ENCODE peak calls at places on chromosomes 11 and 22, in four cellular contexts. One of them, this sample, is unnamed.

GRCh38 chr22:38868286-38868721 is 3.7 kb downstream of the CBX6 start:
- DNase-seq in mammary epithelial cell: no peak
- DNase-seq in NB4: no peak
- DNase-seq in AG04449: no peak
- DNase-seq in this sample: no peak

GRCh38 chr22:31800065-31800464 is 46.2 kb downstream of the DEPDC5 start:
- DNase-seq in mammary epithelial cell: peak
- DNase-seq in AG04449: no peak
- DNase-seq in NB4: no peak
- DNase-seq in this sample: peak

GRCh38 chr11:69297225-69297925 is 3.4 kb downstream of the MYEOV start:
- DNase-seq in NB4: peak
- DNase-seq in AG04449: peak
- DNase-seq in mammary epithelial cell: peak
- DNase-seq in this sample: peak

GRCh38 chr11:47272706-47273105 is 2.8 kb downstream of the MADD start:
- DNase-seq in AG04449: no peak
- DNase-seq in mammary epithelial cell: no peak
- DNase-seq in NB4: peak
- DNase-seq in this sample: no peak

GRCh38 chr11:76694664-76695063 is 24.1 kb upstream of the LRRC32 start:
- DNase-seq in mammary epithelial cell: peak
- DNase-seq in NB4: no peak
- DNase-seq in AG04449: peak
- DNase-seq in this sample: no peak

GRCh38 chr22:35622132-35622913 is 5.2 kb upstream of the MB start:
- DNase-seq in NB4: no peak
- DNase-seq in mammary epithelial cell: no peak
- DNase-seq in AG04449: no peak
- DNase-seq in this sample: no peak

GRCh38 chr11:19160839-19161238 is 40.9 kb downstream of the CSRP3 start:
- DNase-seq in mammary epithelial cell: no peak
- DNase-seq in NB4: peak
- DNase-seq in AG04449: no peak
- DNase-seq in this sample: no peak

GRCh38 chr11:126354631-126355323 is 709 bp upstream of the ST3GAL4 start:
- DNase-seq in AG04449: no peak
- DNase-seq in NB4: peak
- DNase-seq in mammary epithelial cell: no peak
- DNase-seq in this sample: no peak

GRCh38 chr11:10688401-10688800 is 5.2 kb downstream of the IRAG1 start:
- DNase-seq in NB4: no peak
- DNase-seq in mammary epithelial cell: peak
- DNase-seq in AG04449: no peak
- DNase-seq in this sample: no peak
- TF ChIP-seq CTCF in NB4: peak
- TF ChIP-seq CTCF in mammary epithelial cell: peak
- TF ChIP-seq CTCF in AG04449: no peak
- TF ChIP-seq CTCF in this sample: peak

GRCh38 chr22:44521326-44521725 is 23.3 kb upstream of the RTL6 start:
- DNase-seq in NB4: no peak
- DNase-seq in mammary epithelial cell: no peak
- DNase-seq in AG04449: no peak
- DNase-seq in this sample: no peak

GRCh38 chr22:44523981-44524759 is 26.1 kb upstream of the RTL6 start:
- DNase-seq in NB4: no peak
- DNase-seq in mammary epithelial cell: no peak
- DNase-seq in AG04449: peak
- DNase-seq in this sample: peak

GRCh38 chr22:44524806-44525205 is 26.8 kb upstream of the RTL6 start:
- DNase-seq in mammary epithelial cell: no peak
- DNase-seq in AG04449: no peak
- DNase-seq in NB4: no peak
- DNase-seq in this sample: no peak

GRCh38 chr22:44520695-44521094 is 22.7 kb upstream of the RTL6 start:
- DNase-seq in mammary epithelial cell: no peak
- DNase-seq in NB4: no peak
- DNase-seq in AG04449: no peak
- DNase-seq in this sample: no peak

GRCh38 chr22:44522526-44523170 is 24.6 kb upstream of the RTL6 start:
- DNase-seq in NB4: no peak
- DNase-seq in mammary epithelial cell: no peak
- DNase-seq in AG04449: no peak
- DNase-seq in this sample: no peak
- H3K4me3 ChIP-seq in NB4: no peak
- H3K4me3 ChIP-seq in mammary epithelial cell: no peak
- H3K4me3 ChIP-seq in AG04449: no peak
- H3K4me3 ChIP-seq in this sample: no peak

GRCh38 chr11:65530157-65530496 is 5.2 kb downstream of the SCYL1 start:
- DNase-seq in NB4: peak
- DNase-seq in AG04449: no peak
- DNase-seq in mammary epithelial cell: no peak
- DNase-seq in this sample: no peak
- TF ChIP-seq CTCF in NB4: peak
- TF ChIP-seq CTCF in AG04449: peak
- TF ChIP-seq CTCF in mammary epithelial cell: peak
- TF ChIP-seq CTCF in this sample: peak

DNA sequence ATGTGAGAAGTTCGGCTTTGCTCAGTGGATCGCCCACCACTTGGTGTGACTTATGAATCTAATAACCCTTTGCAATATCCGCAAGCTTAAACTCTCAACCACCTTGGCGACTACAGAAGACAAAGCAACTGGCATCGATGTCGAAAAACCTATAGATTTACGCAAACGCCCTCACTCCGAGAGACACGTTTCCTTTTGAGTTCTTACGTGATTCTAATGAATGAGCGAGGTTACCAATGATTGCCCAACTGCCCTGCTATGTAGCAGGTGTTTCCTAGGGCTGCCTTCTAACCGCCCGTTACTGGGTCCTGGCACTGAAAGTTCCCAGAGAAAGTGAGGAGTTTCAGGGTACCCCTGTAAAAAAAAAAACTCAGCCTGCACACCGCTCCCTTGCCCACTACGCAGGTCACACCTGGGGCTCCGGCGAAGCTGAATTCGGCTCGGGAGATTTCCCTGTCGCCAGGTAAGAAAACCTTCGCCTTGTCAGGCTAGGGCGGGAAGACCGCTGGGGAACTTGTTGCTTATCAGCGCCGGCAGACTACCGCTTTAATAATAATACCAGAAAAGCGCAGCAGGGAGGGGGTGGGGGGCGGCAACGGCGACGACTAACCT is 21.4 kb upstream of the BDNF start:
- DNase-seq in mammary epithelial cell: no peak
- DNase-seq in NB4: no peak
- DNase-seq in AG04449: no peak
- DNase-seq in this sample: no peak
- H3K4me3 ChIP-seq in mammary epithelial cell: peak
- H3K4me3 ChIP-seq in NB4: no peak
- H3K4me3 ChIP-seq in AG04449: peak
- H3K4me3 ChIP-seq in this sample: peak

GRCh38 chr22:23282089-23282501 is 101.8 kb downstream of the BCR start:
- DNase-seq in NB4: no peak
- DNase-seq in AG04449: no peak
- DNase-seq in mammary epithelial cell: peak
- DNase-seq in this sample: peak
- TF ChIP-seq CTCF in NB4: no peak
- TF ChIP-seq CTCF in AG04449: no peak
- TF ChIP-seq CTCF in mammary epithelial cell: no peak
- TF ChIP-seq CTCF in this sample: no peak

DNA sequence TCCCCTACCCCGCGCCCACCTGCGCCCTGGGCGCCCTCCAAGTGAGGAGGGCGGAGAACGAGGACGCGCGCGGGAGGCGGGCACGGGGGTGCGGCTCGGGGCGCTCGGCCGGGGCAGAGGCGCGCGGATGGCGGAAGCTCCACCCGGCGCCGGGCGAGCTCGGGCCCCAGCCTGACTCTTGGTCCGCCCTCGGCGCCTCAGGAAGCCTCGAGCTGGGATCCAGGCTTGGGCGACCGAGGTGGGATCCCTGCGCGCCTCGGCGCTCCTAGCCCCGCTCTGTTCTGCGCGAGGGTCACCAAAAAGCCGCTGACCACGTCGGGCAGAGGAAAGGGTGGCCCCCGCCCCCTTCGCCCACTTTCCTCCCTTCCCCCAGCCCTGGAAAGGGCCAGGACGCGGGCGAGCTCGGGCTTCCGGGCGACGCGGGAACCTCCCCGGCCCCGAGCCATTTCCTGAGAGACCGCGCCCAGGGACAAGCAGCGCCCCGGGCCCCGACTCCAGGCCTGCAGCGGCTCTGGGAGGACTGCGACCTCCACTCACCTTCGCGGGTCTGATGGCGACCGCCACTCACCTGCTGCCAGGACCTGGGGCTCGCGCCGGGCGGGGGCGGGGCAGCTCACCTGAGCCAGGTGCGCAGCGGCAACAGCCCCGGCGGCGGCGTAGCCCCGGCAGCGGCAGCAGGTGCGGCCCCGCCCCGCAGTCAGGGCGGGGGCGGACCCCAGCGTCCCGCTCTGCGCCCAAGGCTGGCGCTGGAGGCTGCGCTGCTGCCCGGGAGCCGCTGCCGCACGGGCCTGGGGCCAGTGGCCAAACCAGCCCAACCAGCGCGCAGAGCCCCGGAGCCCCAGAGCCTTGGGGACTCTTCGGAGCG is 2.2 kb upstream of the SIGIRR start:
- DNase-seq in mammary epithelial cell: peak
- DNase-seq in AG04449: no peak
- DNase-seq in NB4: peak
- DNase-seq in this sample: no peak
- H3K4me3 ChIP-seq in mammary epithelial cell: peak
- H3K4me3 ChIP-seq in AG04449: peak
- H3K4me3 ChIP-seq in NB4: peak
- H3K4me3 ChIP-seq in this sample: peak

GRCh38 chr11:1473786-1474185 is 12.8 kb downstream of the MOB2 start:
- DNase-seq in NB4: no peak
- DNase-seq in AG04449: no peak
- DNase-seq in mammary epithelial cell: no peak
- DNase-seq in this sample: no peak
- TF ChIP-seq CTCF in NB4: no peak
- TF ChIP-seq CTCF in AG04449: no peak
- TF ChIP-seq CTCF in mammary epithelial cell: no peak
- TF ChIP-seq CTCF in this sample: no peak

GRCh38 chr11:72080326-72081183 is at the start of the genes LRRC51 and NUMA1:
- DNase-seq in AG04449: peak
- DNase-seq in NB4: peak
- DNase-seq in mammary epithelial cell: peak
- DNase-seq in this sample: peak

GRCh38 chr11:72079776-72080325 is 491 bp downstream of the NUMA1 start:
- DNase-seq in mammary epithelial cell: peak
- DNase-seq in AG04449: no peak
- DNase-seq in NB4: no peak
- DNase-seq in this sample: no peak

GRCh38 chr11:72083414-72083813 is 2.8 kb downstream of the LRRC51 start:
- DNase-seq in AG04449: no peak
- DNase-seq in NB4: no peak
- DNase-seq in mammary epithelial cell: no peak
- DNase-seq in this sample: no peak

GRCh38 chr11:72081184-72081644 is 564 bp downstream of the LRRC51 start:
- DNase-seq in AG04449: no peak
- DNase-seq in mammary epithelial cell: no peak
- DNase-seq in NB4: no peak
- DNase-seq in this sample: no peak

GRCh38 chr11:72081856-72082255 is 1.2 kb downstream of the LRRC51 start:
- DNase-seq in AG04449: no peak
- DNase-seq in NB4: no peak
- DNase-seq in mammary epithelial cell: no peak
- DNase-seq in this sample: no peak
- H3K4me3 ChIP-seq in AG04449: no peak
- H3K4me3 ChIP-seq in NB4: no peak
- H3K4me3 ChIP-seq in mammary epithelial cell: no peak
- H3K4me3 ChIP-seq in this sample: no peak

DNA sequence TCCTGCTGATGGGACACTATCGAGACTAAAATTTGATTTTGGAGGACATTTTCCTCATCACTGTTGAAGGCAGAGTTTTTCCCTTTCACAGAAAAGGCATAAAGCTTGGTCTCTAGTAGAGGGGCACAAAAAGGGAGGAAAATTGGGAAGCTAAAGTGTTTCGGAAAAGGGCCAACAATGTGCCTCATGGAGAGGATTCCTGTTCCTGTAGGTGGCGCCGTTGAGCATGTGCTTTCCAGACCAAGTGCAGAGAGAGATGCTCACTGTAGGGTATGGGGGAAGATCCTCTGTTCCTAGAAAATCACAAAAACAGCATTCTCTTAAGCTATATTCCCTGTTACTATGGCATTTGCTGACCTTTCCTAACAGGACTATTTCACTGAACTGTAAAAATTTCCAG is 18.4 kb upstream of the OR4C5 start:
- DNase-seq in AG04449: no peak
- DNase-seq in NB4: peak
- DNase-seq in mammary epithelial cell: no peak
- DNase-seq in this sample: no peak
- TF ChIP-seq CTCF in AG04449: no peak
- TF ChIP-seq CTCF in NB4: peak
- TF ChIP-seq CTCF in mammary epithelial cell: no peak
- TF ChIP-seq CTCF in this sample: peak

GRCh38 chr22:50260434-50260800 is 1.1 kb downstream of the MAPK12 start:
- DNase-seq in NB4: peak
- DNase-seq in AG04449: no peak
- DNase-seq in mammary epithelial cell: no peak
- DNase-seq in this sample: no peak
- H3K4me3 ChIP-seq in NB4: peak
- H3K4me3 ChIP-seq in AG04449: peak
- H3K4me3 ChIP-seq in mammary epithelial cell: peak
- H3K4me3 ChIP-seq in this sample: peak